ENCODE peak calls at places on chromosomes 13 and 19, in six cellular contexts. A is SJSA1; Z is left ventricle myocardium inferior; I is CD8-positive, alpha-beta memory T cell; X is SK-N-SH; U is breast epithelium. D is an unnamed sample.
A peak's percentile ranks its signal among the peaks of the same experiment; 100 is the strongest.

GRCh38 chr13:113493315-113493951 is 2.9 kb upstream of the DCUN1D2 start:
- DNase-seq in A (no peak), I (no peak), U (no peak), X (no peak), Z (no peak), D (peak; percentile 96)

GRCh38 chr13:22110368-22110767 is 439.5 kb downstream of the FGF9 start:
- DNase-seq in X (no peak), I (no peak), A (no peak), U (no peak), Z (no peak), D (no peak)

GRCh38 chr13:60663788-60664187 is 266.8 kb downstream of the TDRD3 start:
- DNase-seq in U (no peak), X (no peak), I (no peak), A (no peak), Z (no peak), D (no peak)

GRCh38 chr19:23718802-23719201 is 31.8 kb upstream of the ZNF675 start:
- DNase-seq in U (no peak), X (no peak), I (no peak), A (no peak), Z (no peak), D (no peak)

GRCh38 chr13:106393776-106394175 is 141.7 kb downstream of the EFNB2 start:
- DNase-seq in A (no peak), U (no peak), I (no peak), Z (no peak), X (no peak), D (no peak)

GRCh38 chr19:5948697-5949564 is 29.0 kb downstream of the RANBP3 start:
- DNase-seq in X (no peak), Z (no peak), U (no peak), I (no peak), A (no peak), D (peak; percentile 31)

GRCh38 chr13:79483302-79483701 is 2.3 kb downstream of the NDFIP2 start:
- DNase-seq in X (no peak), Z (no peak), A (no peak), U (no peak), I (no peak), D (peak; percentile 68)

GRCh38 chr13:114070098-114070799 is 62.2 kb downstream of the RASA3 start:
- DNase-seq in U (no peak), Z (no peak), X (no peak), I (no peak), A (no peak), D (peak; percentile 48)

GRCh38 chr19:2600914-2601870 is 101.3 kb downstream of the GNG7 start:
- DNase-seq in Z (no peak), A (no peak), U (no peak), I (no peak), X (no peak), D (no peak)

GRCh38 chr13:75650991-75651390 is 14.9 kb downstream of the LMO7 start:
- DNase-seq in A (no peak), I (no peak), Z (no peak), U (no peak), X (no peak), D (no peak)

GRCh38 chr19:17681505-17682125 is 6.5 kb downstream of the UNC13A start:
- DNase-seq in X (no peak), Z (peak; percentile 31), I (peak; percentile 21), U (no peak), A (no peak), D (peak; percentile 95)

GRCh38 chr13:50580684-50581305 is 262.7 kb downstream of the DLEU7 start:
- DNase-seq in A (no peak), I (no peak), U (no peak), X (no peak), Z (no peak), D (no peak)

GRCh38 chr19:4987286-4987685 is 18.4 kb downstream of the KDM4B start:
- DNase-seq in U (no peak), A (no peak), Z (no peak), I (no peak), X (no peak), D (no peak)

GRCh38 chr19:57363734-57364181 is 407 bp downstream of the TRAPPC2B start:
- DNase-seq in A (no peak), X (no peak), U (no peak), I (no peak), Z (no peak), D (peak; percentile 71)

GRCh38 chr19:50050406-50051223 is 24.8 kb downstream of the ZNF473 start:
- DNase-seq in X (peak; percentile 86), I (peak; percentile 84), U (peak; percentile 78), A (peak; percentile 60), Z (peak; percentile 85), D (peak; percentile 72)
- H3K27ac ChIP-seq in X (peak overlapping the region; percentile 67), I (peak overlapping the region; percentile 62), U (peak overlapping the region; percentile 80), A (no peak overlapping the region), Z (peak overlapping the region; percentile 65), D (no peak overlapping the region)

DNA sequence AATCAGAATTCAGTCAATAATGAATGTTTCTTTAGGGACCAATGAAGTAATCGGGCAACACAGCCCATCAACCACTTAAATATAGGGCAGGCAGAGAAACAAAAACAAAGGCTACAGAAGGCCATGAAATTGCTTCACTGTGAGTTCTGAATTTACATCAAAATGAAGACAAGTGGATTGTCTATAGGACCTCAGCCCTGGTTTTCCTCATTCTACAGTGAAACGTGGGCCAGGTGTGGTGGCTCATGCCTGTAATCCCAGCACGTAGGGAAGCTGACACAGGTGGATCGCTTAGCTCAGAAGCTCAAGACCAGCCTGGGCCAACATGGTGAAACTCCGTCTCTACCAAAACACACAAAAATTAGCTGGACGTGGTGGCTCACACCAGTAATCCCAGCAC is 416.0 kb downstream of the KLF12 start:
- DNase-seq in U (no peak), A (no peak), Z (no peak), X (no peak), I (no peak), D (no peak)
- H3K4me1 ChIP-seq in U (no peaks in the 10 kb centered on the region), A (no peaks in the 10 kb centered on the region), Z (peaks cover 15% of the 10 kb centered on the region), X (peaks cover 10% of the 10 kb centered on the region), I (peaks cover 51% of the 10 kb centered on the region), D (peaks cover 27% of the 10 kb centered on the region)

GRCh38 chr19:12800344-12800732 is 1.3 kb downstream of the PRDX2 start:
- DNase-seq in Z (no peak), X (no peak), A (no peak), U (no peak), I (no peak), D (peak; percentile 62)
- H3K27ac ChIP-seq in Z (peak overlapping the region; percentile 93), X (no peak overlapping the region), A (no peak overlapping the region), U (no peak overlapping the region), I (peak overlapping the region; percentile 6), D (no peak overlapping the region)

GRCh38 chr19:49491030-49491803 is 3.8 kb downstream of the RPL13A start:
- DNase-seq in I (no peak), A (no peak), U (no peak), Z (no peak), X (no peak), D (peak; percentile 52)

GRCh38 chr19:49489601-49490167 is 2.3 kb downstream of the RPL13A start:
- DNase-seq in I (no peak), A (no peak), X (no peak), U (no peak), Z (no peak), D (no peak)

GRCh38 chr19:49491804-49492572 is 4.2 kb upstream of the RPS11 start:
- DNase-seq in A (no peak), I (no peak), Z (no peak), U (no peak), X (no peak), D (no peak)

GRCh38 chr19:49490287-49491029 is 3.0 kb downstream of the RPL13A start:
- DNase-seq in Z (no peak), A (no peak), U (no peak), I (no peak), X (no peak), D (no peak)

DNA sequence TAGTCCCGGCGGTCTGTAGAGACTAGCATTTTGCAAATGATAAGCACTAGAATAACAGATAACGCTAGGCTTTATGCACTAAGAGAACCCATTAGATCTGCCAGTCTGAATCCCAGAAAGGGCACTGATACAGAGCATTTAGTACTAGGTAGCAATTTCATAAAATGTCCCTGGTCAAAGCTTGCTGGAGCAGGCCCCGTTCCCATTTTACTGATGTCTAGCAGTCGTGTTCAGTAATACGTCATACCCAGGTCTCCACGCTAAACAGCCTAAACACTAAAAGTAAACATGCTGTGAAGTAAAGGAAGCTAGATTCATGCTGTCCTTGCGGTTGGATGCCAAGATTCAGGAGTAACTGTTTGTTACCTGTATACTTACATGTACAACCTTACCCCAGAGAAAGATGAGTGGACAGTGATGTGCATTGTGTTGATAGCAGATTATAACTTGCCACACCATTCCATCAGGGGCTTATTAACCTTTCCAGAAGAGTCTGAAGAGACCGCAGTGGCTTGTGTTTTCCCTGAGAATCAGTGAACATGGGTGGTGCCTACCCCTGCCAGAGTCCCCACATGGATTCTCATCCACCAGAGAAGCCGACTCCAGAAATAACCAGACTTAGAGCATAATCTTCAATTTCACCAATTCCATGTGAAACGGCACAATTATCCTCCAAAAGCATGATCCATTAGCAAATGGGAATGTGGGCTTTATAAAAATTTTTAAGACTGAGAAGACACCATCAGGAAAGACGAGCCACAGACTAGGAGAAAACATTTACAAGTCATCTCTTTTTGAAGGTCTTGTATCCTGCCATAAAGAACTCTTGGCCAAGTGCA is 3.4 kb upstream of the RPS11 start:
- DNase-seq in X (no peak), Z (no peak), U (no peak), I (no peak), A (no peak), D (peak; percentile 61)
- H3K4me1 ChIP-seq in X (peaks cover 26% of the 10 kb centered on the region), Z (peaks cover 56% of the 10 kb centered on the region), U (peaks cover 17% of the 10 kb centered on the region), I (peaks cover 53% of the 10 kb centered on the region), A (peaks cover 26% of the 10 kb centered on the region), D (peaks cover 20% of the 10 kb centered on the region)

D was measured in osteoblast.